ENCODE peak calls at places on chromosomes 12 and 14, in six cellular contexts. B is cardiac muscle cell, S is fibroblast of mammary gland, Q is BJ, J is neural crest cell, P is epithelial cell of proximal tubule. V is an unnamed sample.

GRCh38 chr12:30691122-30691879 is 4.4 kb downstream of the IPO8 start:
- DNase-seq in B (peak; percentile 32), S (peak; percentile 90), Q (peak; percentile 24), J (no peak), P (peak; percentile 27), V (no peak)

GRCh38 chr12:9509464-9510166 is 98.1 kb downstream of the KLRB1 start:
- DNase-seq in B (no peak), S (no peak), Q (peak; percentile 52), J (no peak), P (no peak), V (no peak)

GRCh38 chr12:131163189-131163738 is 209.6 kb downstream of the ADGRD1 start:
- DNase-seq in B (no peak), S (no peak), Q (no peak), J (no peak), P (no peak), V (no peak)

GRCh38 chr12:6640497-6640896 is 4.7 kb upstream of the LPAR5 start:
- DNase-seq in B (no peak), S (no peak), Q (no peak), J (no peak), P (no peak), V (no peak)

GRCh38 chr12:124402281-124403066 is 107.6 kb downstream of the RFLNA start:
- DNase-seq in B (no peak), S (no peak), Q (no peak), J (no peak), P (no peak), V (no peak)

GRCh38 chr14:69327507-69327906 is 67.5 kb downstream of the GALNT16 start:
- DNase-seq in B (no peak), S (no peak), Q (no peak), J (no peak), P (no peak), V (no peak)

GRCh38 chr12:92505373-92506340 is 197.1 kb upstream of the PLEKHG7 start:
- DNase-seq in B (no peak), S (peak; percentile 55), Q (no peak), J (peak; percentile 52), P (no peak), V (no peak)

GRCh38 chr12:71216725-71217579 is 59.2 kb upstream of the TSPAN8 start:
- DNase-seq in B (peak; percentile 46), S (peak; percentile 43), Q (no peak), J (peak; percentile 9), P (no peak), V (peak; percentile 61)

GRCh38 chr12:28500373-28501024 is 310.2 kb downstream of the CCDC91 start:
- DNase-seq in B (no peak), S (peak; percentile 28), Q (no peak), J (no peak), P (no peak), V (no peak)

GRCh38 chr12:130818381-130819247 is 20.4 kb downstream of the STX2 start:
- DNase-seq in B (peak; percentile 79), S (peak; percentile 57), Q (no peak), J (peak; percentile 72), P (no peak), V (peak; percentile 41)

GRCh38 chr12:71438670-71439361 is 782 bp upstream of the LGR5 start:
- DNase-seq in B (peak; percentile 39), S (no peak), Q (no peak), J (no peak), P (no peak), V (peak; percentile 18)

GRCh38 chr12:4918950-4919660 is 9.4 kb downstream of the KCNA1 start:
- DNase-seq in B (no peak), S (peak; percentile 35), Q (no peak), J (no peak), P (no peak), V (no peak)

GRCh38 chr12:65740873-65741600 is 83.2 kb upstream of the HMGA2 start:
- DNase-seq in B (peak; percentile 88), S (peak; percentile 66), Q (no peak), J (peak; percentile 81), P (no peak), V (peak; percentile 82)

GRCh38 chr12:103821773-103822172 is 19.3 kb downstream of the NT5DC3 start:
- DNase-seq in B (no peak), S (no peak), Q (no peak), J (no peak), P (no peak), V (no peak)

GRCh38 chr12:4421590-4422031 is 24.0 kb downstream of the FGF6 start:
- DNase-seq in B (peak; percentile 80), S (peak; percentile 45), Q (no peak), J (peak; percentile 46), P (no peak), V (peak; percentile 30)

GRCh38 chr12:49866859-49867579 is 24.1 kb upstream of the BCDIN3D start:
- DNase-seq in B (peak; percentile 80), S (peak; percentile 50), Q (no peak), J (peak; percentile 85), P (no peak), V (peak; percentile 80)

GRCh38 chr12:132886529-132887477 is 602 bp downstream of the CHFR start:
- DNase-seq in B (no peak), S (no peak), Q (no peak), J (no peak), P (no peak), V (no peak)

GRCh38 chr14:20455355-20456300 is 602 bp downstream of the APEX1 start:
- DNase-seq in B (peak; percentile 82), S (peak; percentile 88), Q (no peak), J (no peak), P (peak; percentile 65), V (peak; percentile 83)

GRCh38 chr12:104792570-104792969 is 165.5 kb downstream of the SLC41A2 start:
- DNase-seq in B (peak; percentile 14), S (peak; percentile 96), Q (peak; percentile 77), J (no peak), P (peak; percentile 74), V (no peak)

GRCh38 chr12:122021822-122022392 is at the start of gene BCL7A:
- DNase-seq in B (peak; percentile 82), S (peak; percentile 58), Q (no peak), J (peak; percentile 63), P (no peak), V (peak; percentile 63)

GRCh38 chr14:55301722-55302121 is 30.5 kb downstream of the FBXO34 start:
- DNase-seq in B (no peak), S (peak; percentile 69), Q (no peak), J (no peak), P (peak; percentile 51), V (no peak)

GRCh38 chr14:64060648-64061096 is 207.9 kb downstream of the SYNE2 start:
- DNase-seq in B (peak; percentile 34), S (peak; percentile 28), Q (no peak), J (peak; percentile 28), P (no peak), V (peak; percentile 21)
- TF ChIP-seq CTCF in B (peak; percentile 52), S (peak; percentile 50), Q (peak; percentile 48), J (peak; percentile 62), P (peak; percentile 55), V (peak; percentile 71)

GRCh38 chr14:105167303-105168092 is 1.1 kb downstream of the JAG2 start:
- DNase-seq in B (peak; percentile 74), S (no peak), Q (no peak), J (no peak), P (no peak), V (peak; percentile 57)
- TF ChIP-seq CTCF in B (no peak), S (no peak), Q (no peak), J (peak; percentile 47), P (no peak), V (peak; percentile 15)

GRCh38 chr14:89214221-89214965 is 202.6 kb downstream of the FOXN3 start:
- DNase-seq in B (no peak), S (no peak), Q (no peak), J (no peak), P (peak; percentile 7), V (no peak)
- TF ChIP-seq CTCF in B (no peak), S (no peak), Q (no peak), J (no peak), P (no peak), V (no peak)

GRCh38 chr12:129193263-129193871 is 340.1 kb downstream of the GLT1D1 start:
- DNase-seq in B (no peak), S (peak; percentile 5), Q (no peak), J (peak; percentile 29), P (no peak), V (peak; percentile 34)

GRCh38 chr12:129195081-129195480 is 341.8 kb downstream of the GLT1D1 start:
- DNase-seq in B (no peak), S (no peak), Q (no peak), J (no peak), P (no peak), V (no peak)

GRCh38 chr12:129186952-129187351 is 333.7 kb downstream of the GLT1D1 start:
- DNase-seq in B (no peak), S (no peak), Q (no peak), J (no peak), P (no peak), V (peak; percentile 46)

GRCh38 chr12:129185855-129186254 is 332.6 kb downstream of the GLT1D1 start:
- DNase-seq in B (no peak), S (no peak), Q (no peak), J (no peak), P (no peak), V (no peak)

GRCh38 chr12:129190827-129191226 is 337.5 kb downstream of the GLT1D1 start:
- DNase-seq in B (peak; percentile 12), S (no peak), Q (no peak), J (no peak), P (no peak), V (peak; percentile 69)
- TF ChIP-seq CTCF in B (no peak), S (no peak), Q (no peak), J (peak; percentile 26), P (no peak), V (peak; percentile 55)

DNA sequence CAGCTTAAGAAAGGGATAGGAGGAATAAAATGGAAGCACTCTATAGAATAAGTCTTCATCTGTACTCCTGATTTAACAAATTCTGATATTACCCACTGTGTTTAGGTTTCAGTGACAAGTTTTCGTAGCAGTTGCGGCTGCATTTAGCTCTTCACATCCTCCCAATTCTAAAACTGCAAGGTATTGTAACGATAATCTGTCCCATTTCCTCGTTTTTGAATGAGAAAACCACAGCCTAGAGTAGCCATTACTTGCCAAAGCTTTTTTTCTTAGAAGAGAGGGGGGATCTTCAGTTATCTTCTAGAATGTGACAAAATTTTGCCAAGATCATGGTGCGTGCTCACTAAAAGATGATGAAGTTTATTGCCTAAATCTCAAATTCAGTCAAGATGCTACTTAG is 155.8 kb downstream of the PDE3A start:
- DNase-seq in B (no peak), S (no peak), Q (no peak), J (no peak), P (no peak), V (no peak)
- TF ChIP-seq CTCF in B (no peak), S (no peak), Q (no peak), J (no peak), P (no peak), V (no peak)

V was measured in WERI-Rb-1.